ENCODE peak calls at places on chromosomes 7 and 10, in four cellular contexts. One of them, this sample, is unnamed.
A peak's percentile ranks its signal among the peaks of the same experiment; 100 is the strongest.

GRCh38 chr7:12839508-12840153 is 152.2 kb downstream of the ARL4A start:
- DNase-seq in GM12878: no peak
- DNase-seq in H1: peak; percentile 53
- DNase-seq in K562: no peak
- DNase-seq in this sample: no peak

GRCh38 chr10:120433176-120433575 is 23.9 kb upstream of the PLPP4 start:
- DNase-seq in GM12878: no peak
- DNase-seq in H1: no peak
- DNase-seq in K562: no peak
- DNase-seq in this sample: no peak

GRCh38 chr10:94069884-94070283 is 76.2 kb downstream of the PLCE1 start:
- DNase-seq in GM12878: no peak
- DNase-seq in H1: no peak
- DNase-seq in K562: no peak
- DNase-seq in this sample: peak; percentile 22

GRCh38 chr10:79219276-79219957 is 127.9 kb upstream of the PPIF start:
- DNase-seq in GM12878: no peak
- DNase-seq in H1: no peak
- DNase-seq in K562: no peak
- DNase-seq in this sample: peak; percentile 52

GRCh38 chr10:13627459-13628310 is 40.9 kb downstream of the PRPF18 start:
- DNase-seq in GM12878: no peak
- DNase-seq in H1: no peak
- DNase-seq in K562: no peak
- DNase-seq in this sample: no peak

GRCh38 chr7:124552217-124552616 is 213.4 kb downstream of the GPR37 start:
- DNase-seq in GM12878: no peak
- DNase-seq in H1: no peak
- DNase-seq in K562: no peak
- DNase-seq in this sample: peak; percentile 61

GRCh38 chr10:76874151-76874550 is 763.5 kb downstream of the KCNMA1 start:
- DNase-seq in GM12878: no peak
- DNase-seq in H1: no peak
- DNase-seq in K562: no peak
- DNase-seq in this sample: no peak

GRCh38 chr10:48462482-48463020 is 142.3 kb downstream of the ARHGAP22 start:
- DNase-seq in GM12878: no peak
- DNase-seq in H1: peak; percentile 37
- DNase-seq in K562: no peak
- DNase-seq in this sample: no peak

GRCh38 chr7:29937132-29937531 is 52.5 kb downstream of the SCRN1 start:
- DNase-seq in GM12878: no peak
- DNase-seq in H1: no peak
- DNase-seq in K562: no peak
- DNase-seq in this sample: no peak

GRCh38 chr7:39603931-39604330 is 19.4 kb upstream of the RALA start:
- DNase-seq in GM12878: no peak
- DNase-seq in H1: no peak
- DNase-seq in K562: no peak
- DNase-seq in this sample: no peak

GRCh38 chr7:45581271-45581780 is 7.2 kb downstream of the ADCY1 start:
- DNase-seq in GM12878: no peak
- DNase-seq in H1: no peak
- DNase-seq in K562: no peak
- DNase-seq in this sample: no peak

GRCh38 chr10:23065549-23065948 is 29.8 kb upstream of the MSRB2 start:
- DNase-seq in GM12878: no peak
- DNase-seq in H1: peak; percentile 38
- DNase-seq in K562: no peak
- DNase-seq in this sample: peak; percentile 59

GRCh38 chr10:92327445-92328433 is 36.8 kb downstream of the MARCHF5 start:
- DNase-seq in GM12878: no peak
- DNase-seq in H1: no peak
- DNase-seq in K562: no peak
- DNase-seq in this sample: no peak

GRCh38 chr7:28411876-28412662 is at the start of gene CREB5:
- DNase-seq in GM12878: no peak
- DNase-seq in H1: no peak
- DNase-seq in K562: no peak
- DNase-seq in this sample: peak; percentile 42

GRCh38 chr10:123132576-123133477 is 2.9 kb upstream of the HMX3 start:
- DNase-seq in GM12878: peak; percentile 40
- DNase-seq in H1: peak; percentile 96
- DNase-seq in K562: peak; percentile 69
- DNase-seq in this sample: peak; percentile 76

GRCh38 chr7:92115821-92116220 is 18.5 kb downstream of the CYP51A1 start:
- DNase-seq in GM12878: no peak
- DNase-seq in H1: no peak
- DNase-seq in K562: no peak
- DNase-seq in this sample: no peak

GRCh38 chr10:71081912-71082311 is 130.5 kb upstream of the UNC5B start:
- DNase-seq in GM12878: no peak
- DNase-seq in H1: peak; percentile 11
- DNase-seq in K562: no peak
- DNase-seq in this sample: no peak

GRCh38 chr10:71084061-71084817 is 128.1 kb upstream of the UNC5B start:
- DNase-seq in GM12878: no peak
- DNase-seq in H1: peak; percentile 42
- DNase-seq in K562: no peak
- DNase-seq in this sample: no peak

GRCh38 chr10:71084818-71085126 is 127.6 kb upstream of the UNC5B start:
- DNase-seq in GM12878: no peak
- DNase-seq in H1: peak; percentile 30
- DNase-seq in K562: no peak
- DNase-seq in this sample: no peak

GRCh38 chr10:71082930-71083329 is 129.4 kb upstream of the UNC5B start:
- DNase-seq in GM12878: no peak
- DNase-seq in H1: peak; percentile 14
- DNase-seq in K562: no peak
- DNase-seq in this sample: no peak

GRCh38 chr10:71083457-71083975 is 128.9 kb upstream of the UNC5B start:
- DNase-seq in GM12878: no peak
- DNase-seq in H1: peak; percentile 31
- DNase-seq in K562: no peak
- DNase-seq in this sample: no peak
- TF ChIP-seq CHD1 in GM12878: no peak
- TF ChIP-seq CHD1 in H1: no peak
- TF ChIP-seq CHD1 in K562: no peak
- TF ChIP-seq CHD1 in this sample: no peak

DNA sequence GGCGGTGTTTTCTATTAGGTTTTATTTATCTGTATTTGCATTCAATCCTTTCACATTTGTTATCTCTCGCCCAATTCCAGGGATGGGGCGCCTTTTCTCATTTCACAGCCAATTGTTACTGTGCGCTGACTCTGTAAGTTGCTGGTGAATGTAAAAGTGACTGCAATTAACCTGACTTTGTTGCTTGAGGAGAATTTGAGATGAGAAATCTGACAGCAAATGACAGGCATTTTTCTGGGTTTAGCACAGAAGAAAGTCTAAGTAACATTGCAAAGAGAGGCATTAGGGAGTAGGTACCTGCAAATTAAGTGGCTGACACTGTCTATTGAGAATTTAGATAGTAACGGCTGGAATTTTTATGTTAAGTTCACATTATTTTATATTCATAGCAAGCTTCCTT is 16.6 kb downstream of the FOXP2 start:
- DNase-seq in GM12878: no peak
- DNase-seq in H1: no peak
- DNase-seq in K562: no peak
- DNase-seq in this sample: no peak
- TF ChIP-seq CHD1 in GM12878: no peak
- TF ChIP-seq CHD1 in H1: no peak
- TF ChIP-seq CHD1 in K562: no peak
- TF ChIP-seq CHD1 in this sample: no peak

GRCh38 chr10:18610517-18610916 is 40.9 kb downstream of the NSUN6 start:
- DNase-seq in GM12878: no peak
- DNase-seq in H1: no peak
- DNase-seq in K562: no peak
- DNase-seq in this sample: peak; percentile 87

GRCh38 chr10:18608581-18608980 is 42.8 kb downstream of the NSUN6 start:
- DNase-seq in GM12878: no peak
- DNase-seq in H1: no peak
- DNase-seq in K562: no peak
- DNase-seq in this sample: no peak

GRCh38 chr10:18606051-18606730 is 45.2 kb downstream of the NSUN6 start:
- DNase-seq in GM12878: no peak
- DNase-seq in H1: no peak
- DNase-seq in K562: no peak
- DNase-seq in this sample: no peak

GRCh38 chr10:18607979-18608378 is 43.4 kb downstream of the NSUN6 start:
- DNase-seq in GM12878: no peak
- DNase-seq in H1: no peak
- DNase-seq in K562: no peak
- DNase-seq in this sample: peak; percentile 31

DNA sequence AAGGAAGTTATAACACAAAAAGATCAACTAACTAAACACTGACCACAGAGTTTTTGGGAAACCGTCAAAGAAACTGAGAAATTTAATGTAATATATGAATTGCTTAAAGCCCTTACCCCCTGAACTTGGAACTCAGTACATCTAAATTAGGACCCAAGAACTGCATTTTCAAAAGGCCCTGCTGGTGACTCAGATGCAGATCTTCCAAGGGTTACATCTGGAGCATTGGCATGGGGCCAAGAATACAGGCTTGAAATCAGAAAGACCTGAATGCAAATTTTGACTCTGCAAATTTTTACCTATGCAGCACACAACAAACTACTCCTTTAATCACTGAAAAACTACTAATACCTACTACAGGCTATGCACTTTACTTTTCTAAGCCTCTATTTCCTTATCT is 43.9 kb downstream of the NSUN6 start:
- DNase-seq in GM12878: no peak
- DNase-seq in H1: no peak
- DNase-seq in K562: peak; percentile 55
- DNase-seq in this sample: peak; percentile 89
- TF ChIP-seq CHD1 in GM12878: no peak
- TF ChIP-seq CHD1 in H1: no peak
- TF ChIP-seq CHD1 in K562: no peak
- TF ChIP-seq CHD1 in this sample: no peak

GRCh38 chr10:74988787-74989574 is 122.5 kb upstream of the SAMD8 start:
- DNase-seq in GM12878: no peak
- DNase-seq in H1: no peak
- DNase-seq in K562: no peak
- DNase-seq in this sample: no peak

GRCh38 chr10:74993649-74994048 is 117.8 kb upstream of the SAMD8 start:
- DNase-seq in GM12878: no peak
- DNase-seq in H1: no peak
- DNase-seq in K562: no peak
- DNase-seq in this sample: no peak

GRCh38 chr10:74988055-74988773 is 123.2 kb upstream of the SAMD8 start:
- DNase-seq in GM12878: no peak
- DNase-seq in H1: no peak
- DNase-seq in K562: no peak
- DNase-seq in this sample: peak; percentile 43

GRCh38 chr10:74992068-74992467 is 119.4 kb upstream of the SAMD8 start:
- DNase-seq in GM12878: no peak
- DNase-seq in H1: no peak
- DNase-seq in K562: no peak
- DNase-seq in this sample: no peak

GRCh38 chr10:74991435-74991834 is 120.0 kb upstream of the SAMD8 start:
- DNase-seq in GM12878: no peak
- DNase-seq in H1: no peak
- DNase-seq in K562: peak; percentile 53
- DNase-seq in this sample: no peak
- TF ChIP-seq CHD1 in GM12878: no peak
- TF ChIP-seq CHD1 in H1: no peak
- TF ChIP-seq CHD1 in K562: no peak
- TF ChIP-seq CHD1 in this sample: no peak

GRCh38 chr10:106713846-106714245 is 450.7 kb downstream of the SORCS1 start:
- DNase-seq in GM12878: no peak
- DNase-seq in H1: no peak
- DNase-seq in K562: no peak
- DNase-seq in this sample: no peak

GRCh38 chr10:106708521-106708920 is 456.0 kb downstream of the SORCS1 start:
- DNase-seq in GM12878: no peak
- DNase-seq in H1: peak; percentile 49
- DNase-seq in K562: no peak
- DNase-seq in this sample: no peak

GRCh38 chr10:106714734-106715368 is 449.7 kb downstream of the SORCS1 start:
- DNase-seq in GM12878: no peak
- DNase-seq in H1: no peak
- DNase-seq in K562: no peak
- DNase-seq in this sample: no peak

GRCh38 chr10:106712988-106713387 is 451.5 kb downstream of the SORCS1 start:
- DNase-seq in GM12878: no peak
- DNase-seq in H1: no peak
- DNase-seq in K562: no peak
- DNase-seq in this sample: no peak

GRCh38 chr10:106711313-106711906 is 453.1 kb downstream of the SORCS1 start:
- DNase-seq in GM12878: no peak
- DNase-seq in H1: peak; percentile 86
- DNase-seq in K562: peak; percentile 74
- DNase-seq in this sample: no peak
- TF ChIP-seq CHD1 in GM12878: no peak
- TF ChIP-seq CHD1 in H1: no peak
- TF ChIP-seq CHD1 in K562: no peak
- TF ChIP-seq CHD1 in this sample: no peak

DNA sequence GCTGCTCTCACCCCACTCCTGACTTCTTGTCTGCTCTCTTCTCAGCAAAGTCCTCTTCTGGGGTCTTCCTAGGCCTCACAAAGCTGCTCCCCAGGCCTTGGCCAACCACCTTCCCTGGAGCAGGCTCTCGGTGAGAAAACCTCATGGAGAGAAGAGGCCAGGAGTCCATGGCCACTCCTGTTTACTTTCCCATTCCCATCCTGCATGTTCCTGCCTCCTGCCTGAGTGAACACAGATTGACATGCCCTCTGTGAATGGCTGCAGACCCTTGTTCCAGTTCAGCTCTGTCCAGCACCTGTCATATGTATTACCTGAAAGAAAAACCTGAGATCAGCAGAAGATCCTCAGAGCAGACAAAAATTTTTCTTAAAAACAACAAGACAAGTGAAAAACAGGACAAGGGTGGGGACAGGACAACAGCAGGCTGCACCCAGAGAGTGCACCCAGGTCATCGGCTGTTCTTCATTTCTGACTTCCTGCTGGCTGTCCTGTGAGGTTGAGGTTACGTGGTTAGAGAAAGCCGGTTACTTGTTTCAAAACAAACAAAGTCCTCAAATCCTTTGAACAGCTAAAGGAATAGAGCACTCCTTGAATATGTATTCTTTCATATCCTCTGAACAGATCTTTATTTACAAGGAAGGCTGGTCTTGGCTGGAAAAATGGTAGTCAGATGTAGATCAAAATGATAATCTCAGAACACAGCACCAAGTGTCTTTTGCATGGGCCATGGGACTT is 34.0 kb upstream of the DLD start:
- DNase-seq in GM12878: no peak
- DNase-seq in H1: no peak
- DNase-seq in K562: no peak
- DNase-seq in this sample: no peak
- TF ChIP-seq CHD1 in GM12878: no peak
- TF ChIP-seq CHD1 in H1: no peak
- TF ChIP-seq CHD1 in K562: no peak
- TF ChIP-seq CHD1 in this sample: no peak

GRCh38 chr10:70480254-70480861 is 1.8 kb downstream of the PALD1 start:
- DNase-seq in GM12878: no peak
- DNase-seq in H1: peak; percentile 47
- DNase-seq in K562: no peak
- DNase-seq in this sample: no peak
- TF ChIP-seq CHD1 in GM12878: no peak
- TF ChIP-seq CHD1 in H1: no peak
- TF ChIP-seq CHD1 in K562: no peak
- TF ChIP-seq CHD1 in this sample: no peak